ENCODE peak calls at places on chromosomes 2 and 18, in four cellular contexts. One of them, this sample, is unnamed.

GRCh38 chr18:79367989-79368388 is 27.7 kb upstream of the NFATC1 start:
- DNase-seq in GM13976: no peak
- DNase-seq in kidney: no peak
- DNase-seq in choroid plexus epithelial cell: peak
- DNase-seq in this sample: no peak

GRCh38 chr2:145682536-145683157 is 1162.7 kb upstream of the ZEB2 start:
- DNase-seq in GM13976: no peak
- DNase-seq in kidney: no peak
- DNase-seq in choroid plexus epithelial cell: no peak
- DNase-seq in this sample: no peak

GRCh38 chr2:216486708-216487107 is 11.9 kb upstream of the RPL37A start:
- DNase-seq in GM13976: no peak
- DNase-seq in kidney: no peak
- DNase-seq in choroid plexus epithelial cell: no peak
- DNase-seq in this sample: no peak

GRCh38 chr2:179883407-179883806 is 22.0 kb upstream of the ZNF385B start:
- DNase-seq in GM13976: no peak
- DNase-seq in kidney: no peak
- DNase-seq in choroid plexus epithelial cell: no peak
- DNase-seq in this sample: no peak

GRCh38 chr2:148680462-148680861 is 35.9 kb downstream of the EPC2 start:
- DNase-seq in GM13976: no peak
- DNase-seq in kidney: no peak
- DNase-seq in choroid plexus epithelial cell: peak
- DNase-seq in this sample: no peak

GRCh38 chr2:118855451-118856279 is 8.2 kb upstream of the EN1 start:
- DNase-seq in GM13976: peak
- DNase-seq in kidney: peak
- DNase-seq in choroid plexus epithelial cell: peak
- DNase-seq in this sample: peak

GRCh38 chr2:148362144-148362796 is 282.3 kb upstream of the EPC2 start:
- DNase-seq in GM13976: no peak
- DNase-seq in kidney: peak
- DNase-seq in choroid plexus epithelial cell: no peak
- DNase-seq in this sample: no peak

GRCh38 chr18:43917487-43917886 is 640.2 kb upstream of the SYT4 start:
- DNase-seq in GM13976: no peak
- DNase-seq in kidney: no peak
- DNase-seq in choroid plexus epithelial cell: no peak
- DNase-seq in this sample: no peak

GRCh38 chr2:228986961-228987360 is 284.1 kb downstream of the PID1 start:
- DNase-seq in GM13976: no peak
- DNase-seq in kidney: no peak
- DNase-seq in choroid plexus epithelial cell: no peak
- DNase-seq in this sample: no peak

GRCh38 chr2:21256006-21256405 is 132.2 kb downstream of the TDRD15 start:
- DNase-seq in GM13976: peak
- DNase-seq in kidney: no peak
- DNase-seq in choroid plexus epithelial cell: peak
- DNase-seq in this sample: peak

GRCh38 chr2:218883491-218884490 is 3.1 kb downstream of the WNT10A start:
- DNase-seq in GM13976: peak
- DNase-seq in kidney: peak
- DNase-seq in choroid plexus epithelial cell: no peak
- DNase-seq in this sample: peak

GRCh38 chr2:170822292-170822884 is 5.7 kb downstream of the GAD1 start:
- DNase-seq in GM13976: peak
- DNase-seq in kidney: no peak
- DNase-seq in choroid plexus epithelial cell: no peak
- DNase-seq in this sample: peak

GRCh38 chr2:53715568-53715967 is 52.0 kb upstream of the CHAC2 start:
- DNase-seq in GM13976: no peak
- DNase-seq in kidney: no peak
- DNase-seq in choroid plexus epithelial cell: peak
- DNase-seq in this sample: no peak

GRCh38 chr2:12417811-12418210 is 298.9 kb upstream of the TRIB2 start:
- DNase-seq in GM13976: no peak
- DNase-seq in kidney: no peak
- DNase-seq in choroid plexus epithelial cell: peak
- DNase-seq in this sample: no peak
- TF ChIP-seq CTCF in GM13976: no peak
- TF ChIP-seq CTCF in kidney: no peak
- TF ChIP-seq CTCF in choroid plexus epithelial cell: no peak
- TF ChIP-seq CTCF in this sample: no peak

GRCh38 chr2:73812635-73813034 is 16.1 kb upstream of the STAMBP start:
- DNase-seq in GM13976: no peak
- DNase-seq in kidney: no peak
- DNase-seq in choroid plexus epithelial cell: no peak
- DNase-seq in this sample: no peak

GRCh38 chr2:73811878-73812277 is 16.9 kb upstream of the STAMBP start:
- DNase-seq in GM13976: no peak
- DNase-seq in kidney: no peak
- DNase-seq in choroid plexus epithelial cell: no peak
- DNase-seq in this sample: no peak
- TF ChIP-seq CTCF in GM13976: no peak
- TF ChIP-seq CTCF in kidney: no peak
- TF ChIP-seq CTCF in choroid plexus epithelial cell: no peak
- TF ChIP-seq CTCF in this sample: no peak

DNA sequence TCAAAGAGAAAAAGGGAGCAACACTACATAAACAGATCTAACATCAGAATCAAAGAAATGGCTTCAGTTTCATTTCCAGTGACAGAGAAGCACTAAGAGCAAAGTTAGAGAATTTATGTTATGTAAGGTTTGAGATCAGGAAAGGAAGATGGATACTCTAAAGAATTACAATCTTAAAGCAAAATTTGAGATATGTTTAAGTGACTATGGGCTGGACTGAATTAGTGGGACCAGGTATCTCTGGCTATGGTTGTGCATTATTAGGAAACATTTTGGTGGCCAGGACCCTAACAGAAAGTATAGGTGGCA is 208.2 kb downstream of the CCDC178 start:
- DNase-seq in GM13976: no peak
- DNase-seq in kidney: no peak
- DNase-seq in choroid plexus epithelial cell: no peak
- DNase-seq in this sample: no peak
- TF ChIP-seq CTCF in GM13976: no peak
- TF ChIP-seq CTCF in kidney: no peak
- TF ChIP-seq CTCF in choroid plexus epithelial cell: no peak
- TF ChIP-seq CTCF in this sample: no peak

GRCh38 chr2:238846503-238847431 is 1.1 kb upstream of the TWIST2 start:
- DNase-seq in GM13976: no peak
- DNase-seq in kidney: peak
- DNase-seq in choroid plexus epithelial cell: peak
- DNase-seq in this sample: no peak

GRCh38 chr2:238848566-238848940 is 668 bp downstream of the TWIST2 start:
- DNase-seq in GM13976: no peak
- DNase-seq in kidney: no peak
- DNase-seq in choroid plexus epithelial cell: no peak
- DNase-seq in this sample: no peak

GRCh38 chr2:238847432-238847801 is 468 bp upstream of the TWIST2 start:
- DNase-seq in GM13976: no peak
- DNase-seq in kidney: no peak
- DNase-seq in choroid plexus epithelial cell: no peak
- DNase-seq in this sample: no peak

GRCh38 chr2:238848941-238849853 is 1.3 kb downstream of the TWIST2 start:
- DNase-seq in GM13976: no peak
- DNase-seq in kidney: no peak
- DNase-seq in choroid plexus epithelial cell: peak
- DNase-seq in this sample: no peak

DNA sequence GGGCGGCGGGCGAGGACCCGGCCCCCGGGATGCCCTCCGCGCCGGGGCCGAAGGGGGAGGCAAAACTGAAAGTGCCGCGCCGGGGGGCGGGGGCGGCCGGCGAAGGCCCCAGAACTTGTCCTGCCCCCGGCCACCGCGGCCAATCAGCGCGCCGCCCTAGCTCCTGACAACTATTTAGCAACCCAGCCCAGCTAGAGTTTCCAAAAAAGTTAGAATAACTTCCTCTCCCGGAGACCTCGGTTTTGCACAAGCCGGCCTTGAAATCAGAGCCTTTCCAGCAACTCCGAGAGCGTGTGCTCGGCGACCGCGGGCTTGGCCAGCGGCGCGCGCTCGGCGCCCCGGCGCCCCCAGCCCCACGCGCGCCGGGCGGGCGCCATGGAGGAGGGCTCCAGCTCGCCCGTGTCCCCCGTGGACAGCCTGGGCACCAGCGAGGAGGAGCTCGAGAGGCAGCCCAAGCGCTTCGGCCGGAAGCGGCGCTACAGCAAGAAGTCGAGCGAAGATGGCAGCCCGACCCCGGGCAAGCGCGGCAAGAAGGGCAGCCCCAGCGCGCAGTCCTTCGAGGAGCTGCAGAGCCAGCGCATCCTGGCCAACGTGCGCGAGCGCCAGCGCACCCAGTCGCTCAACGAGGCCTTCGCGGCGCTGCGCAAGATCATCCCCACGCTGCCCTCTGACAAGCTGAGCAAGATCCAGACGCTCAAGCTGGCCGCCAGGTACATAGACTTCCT is at the start of gene TWIST2:
- DNase-seq in GM13976: no peak
- DNase-seq in kidney: peak
- DNase-seq in choroid plexus epithelial cell: peak
- DNase-seq in this sample: no peak
- TF ChIP-seq CTCF in GM13976: no peak
- TF ChIP-seq CTCF in kidney: no peak
- TF ChIP-seq CTCF in choroid plexus epithelial cell: peak
- TF ChIP-seq CTCF in this sample: no peak

GRCh38 chr2:10028988-10029874 is 14.1 kb upstream of the KLF11 start:
- DNase-seq in GM13976: peak
- DNase-seq in kidney: peak
- DNase-seq in choroid plexus epithelial cell: peak
- DNase-seq in this sample: peak
- TF ChIP-seq CTCF in GM13976: no peak
- TF ChIP-seq CTCF in kidney: no peak
- TF ChIP-seq CTCF in choroid plexus epithelial cell: no peak
- TF ChIP-seq CTCF in this sample: no peak

GRCh38 chr2:88239781-88240180 is 69.6 kb downstream of the THNSL2 start:
- DNase-seq in GM13976: no peak
- DNase-seq in kidney: no peak
- DNase-seq in choroid plexus epithelial cell: no peak
- DNase-seq in this sample: no peak

GRCh38 chr2:88233216-88233615 is 63.1 kb downstream of the THNSL2 start:
- DNase-seq in GM13976: no peak
- DNase-seq in kidney: no peak
- DNase-seq in choroid plexus epithelial cell: no peak
- DNase-seq in this sample: no peak

GRCh38 chr2:88235987-88236386 is 65.8 kb downstream of the THNSL2 start:
- DNase-seq in GM13976: no peak
- DNase-seq in kidney: no peak
- DNase-seq in choroid plexus epithelial cell: no peak
- DNase-seq in this sample: no peak

GRCh38 chr2:88230912-88231311 is 60.8 kb downstream of the THNSL2 start:
- DNase-seq in GM13976: no peak
- DNase-seq in kidney: no peak
- DNase-seq in choroid plexus epithelial cell: no peak
- DNase-seq in this sample: no peak

DNA sequence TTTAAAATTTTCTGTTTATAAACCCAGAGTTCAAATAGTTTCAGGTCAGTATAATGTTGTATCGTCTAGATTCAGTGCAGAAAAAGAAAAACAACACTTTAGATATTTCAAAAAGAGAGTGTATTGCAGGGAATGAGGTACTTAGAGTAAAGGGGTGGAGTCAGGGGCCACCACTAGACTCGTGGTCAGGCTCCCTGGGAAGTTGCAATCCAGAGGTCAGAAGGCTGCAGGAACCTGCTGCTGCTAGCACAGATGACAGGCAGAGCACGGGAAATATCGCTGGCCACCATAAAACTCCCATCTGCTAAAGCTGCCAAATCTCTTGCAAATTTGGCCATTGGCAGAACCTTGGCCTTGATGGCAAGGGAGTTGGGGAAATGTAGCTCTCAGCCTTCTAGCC is 64.6 kb downstream of the THNSL2 start:
- DNase-seq in GM13976: no peak
- DNase-seq in kidney: no peak
- DNase-seq in choroid plexus epithelial cell: peak
- DNase-seq in this sample: no peak
- TF ChIP-seq CTCF in GM13976: no peak
- TF ChIP-seq CTCF in kidney: no peak
- TF ChIP-seq CTCF in choroid plexus epithelial cell: no peak
- TF ChIP-seq CTCF in this sample: no peak

GRCh38 chr2:172480301-172481218 is 53.2 kb downstream of the ITGA6 start:
- DNase-seq in GM13976: no peak
- DNase-seq in kidney: peak
- DNase-seq in choroid plexus epithelial cell: peak
- DNase-seq in this sample: no peak

GRCh38 chr2:172481507-172482262 is 54.3 kb downstream of the ITGA6 start:
- DNase-seq in GM13976: no peak
- DNase-seq in kidney: no peak
- DNase-seq in choroid plexus epithelial cell: peak
- DNase-seq in this sample: no peak

GRCh38 chr2:172484253-172484652 is 56.9 kb downstream of the ITGA6 start:
- DNase-seq in GM13976: no peak
- DNase-seq in kidney: no peak
- DNase-seq in choroid plexus epithelial cell: peak
- DNase-seq in this sample: no peak

GRCh38 chr2:172488556-172488955 is 61.2 kb downstream of the ITGA6 start:
- DNase-seq in GM13976: no peak
- DNase-seq in kidney: no peak
- DNase-seq in choroid plexus epithelial cell: no peak
- DNase-seq in this sample: no peak

GRCh38 chr2:172484706-172485105 is 57.3 kb downstream of the ITGA6 start:
- DNase-seq in GM13976: no peak
- DNase-seq in kidney: no peak
- DNase-seq in choroid plexus epithelial cell: no peak
- DNase-seq in this sample: no peak
- TF ChIP-seq CTCF in GM13976: no peak
- TF ChIP-seq CTCF in kidney: no peak
- TF ChIP-seq CTCF in choroid plexus epithelial cell: no peak
- TF ChIP-seq CTCF in this sample: no peak

This sample was measured in GM10248.